ENCODE peak calls at places on chromosomes 11 and 22, in five cellular contexts. R is HT-29; D is left colon; N is NCI-H146; K is activated CD8-positive, alpha-beta memory T cell treated with anti-CD3 and anti-CD28 coated beads for 4 hours. T is an unnamed sample.

GRCh38 chr11:9203715-9204311 is 61.3 kb downstream of the DENND5A start:
- DNase-seq in R (no peak), D (no peak), N (no peak), K (no peak), T (no peak)

GRCh38 chr22:45072322-45072903 is 62.6 kb upstream of the PHF21B start:
- DNase-seq in R (peak), D (no peak), N (no peak), K (no peak), T (no peak)

GRCh38 chr11:72155751-72156150 is 20.2 kb downstream of the FOLR3 start:
- DNase-seq in R (no peak), D (no peak), N (no peak), K (no peak), T (no peak)

GRCh38 chr11:94445641-94446040 is 44.4 kb upstream of the GPR83 start:
- DNase-seq in R (no peak), D (no peak), N (no peak), K (no peak), T (no peak)

GRCh38 chr11:106691807-106692365 is 326.4 kb downstream of the GUCY1A2 start:
- DNase-seq in R (no peak), D (no peak), N (no peak), K (no peak), T (no peak)

GRCh38 chr11:130535530-130535929 is 87.1 kb downstream of the ADAMTS15 start:
- DNase-seq in R (no peak), D (no peak), N (no peak), K (no peak), T (no peak)

GRCh38 chr11:86990520-86990919 is 35.3 kb upstream of the FZD4 start:
- DNase-seq in R (no peak), D (no peak), N (no peak), K (no peak), T (no peak)

GRCh38 chr22:29081499-29082236 is 8.8 kb downstream of the KREMEN1 start:
- DNase-seq in R (no peak), D (no peak), N (no peak), K (no peak), T (no peak)

GRCh38 chr11:33980896-33981295 is 70.6 kb upstream of the CAPRIN1 start:
- DNase-seq in R (no peak), D (no peak), N (peak), K (no peak), T (no peak)

GRCh38 chr22:24109649-24110048 is 71.6 kb upstream of the SUSD2 start:
- DNase-seq in R (no peak), D (no peak), N (no peak), K (no peak), T (peak)

GRCh38 chr11:63804259-63804658 is 9.0 kb upstream of the SPINDOC start:
- DNase-seq in R (peak), D (peak), N (no peak), K (no peak), T (no peak)

GRCh38 chr11:44784784-44785183 is 58.0 kb downstream of the TSPAN18 start:
- DNase-seq in R (no peak), D (no peak), N (no peak), K (no peak), T (no peak)